ENCODE peak calls at places on chromosomes 12 and 14, in five cellular contexts. One of them, this sample, is unnamed.

GRCh38 chr14:51677276-51677675 is 25.6 kb downstream of the FRMD6 start:
- DNase-seq in heart left ventricle: no peak
- DNase-seq in CD8-positive, alpha-beta T cell: no peak
- DNase-seq in left ventricle myocardium inferior: no peak
- DNase-seq in small intestine: no peak
- DNase-seq in this sample: peak; percentile 12

GRCh38 chr14:22088614-22089359 is 415.2 kb upstream of the OR4E1 start:
- DNase-seq in heart left ventricle: no peak
- DNase-seq in CD8-positive, alpha-beta T cell: no peak
- DNase-seq in left ventricle myocardium inferior: no peak
- DNase-seq in small intestine: no peak
- DNase-seq in this sample: no peak

GRCh38 chr12:21940972-21941521 is at the start of gene ABCC9:
- DNase-seq in heart left ventricle: peak; percentile 74
- DNase-seq in CD8-positive, alpha-beta T cell: no peak
- DNase-seq in left ventricle myocardium inferior: peak; percentile 68
- DNase-seq in small intestine: no peak
- DNase-seq in this sample: peak; percentile 86

GRCh38 chr12:102954143-102954542 is 3.3 kb upstream of the ASCL1 start:
- DNase-seq in heart left ventricle: no peak
- DNase-seq in CD8-positive, alpha-beta T cell: no peak
- DNase-seq in left ventricle myocardium inferior: no peak
- DNase-seq in small intestine: no peak
- DNase-seq in this sample: no peak

GRCh38 chr14:58702466-58703148 is 64.8 kb downstream of the DACT1 start:
- DNase-seq in heart left ventricle: no peak
- DNase-seq in CD8-positive, alpha-beta T cell: no peak
- DNase-seq in left ventricle myocardium inferior: no peak
- DNase-seq in small intestine: no peak
- DNase-seq in this sample: no peak

GRCh38 chr14:105117257-105117646 is 51.3 kb downstream of the JAG2 start:
- DNase-seq in heart left ventricle: peak; percentile 2
- DNase-seq in CD8-positive, alpha-beta T cell: no peak
- DNase-seq in left ventricle myocardium inferior: no peak
- DNase-seq in small intestine: no peak
- DNase-seq in this sample: no peak

GRCh38 chr12:48197549-48197966 is 5.5 kb downstream of the OR10AD1 start:
- DNase-seq in heart left ventricle: no peak
- DNase-seq in CD8-positive, alpha-beta T cell: no peak
- DNase-seq in left ventricle myocardium inferior: no peak
- DNase-seq in small intestine: peak; percentile 56
- DNase-seq in this sample: no peak

GRCh38 chr12:9960613-9961012 is 10.6 kb upstream of the CLEC12A start:
- DNase-seq in heart left ventricle: no peak
- DNase-seq in CD8-positive, alpha-beta T cell: no peak
- DNase-seq in left ventricle myocardium inferior: no peak
- DNase-seq in small intestine: no peak
- DNase-seq in this sample: no peak

DNA sequence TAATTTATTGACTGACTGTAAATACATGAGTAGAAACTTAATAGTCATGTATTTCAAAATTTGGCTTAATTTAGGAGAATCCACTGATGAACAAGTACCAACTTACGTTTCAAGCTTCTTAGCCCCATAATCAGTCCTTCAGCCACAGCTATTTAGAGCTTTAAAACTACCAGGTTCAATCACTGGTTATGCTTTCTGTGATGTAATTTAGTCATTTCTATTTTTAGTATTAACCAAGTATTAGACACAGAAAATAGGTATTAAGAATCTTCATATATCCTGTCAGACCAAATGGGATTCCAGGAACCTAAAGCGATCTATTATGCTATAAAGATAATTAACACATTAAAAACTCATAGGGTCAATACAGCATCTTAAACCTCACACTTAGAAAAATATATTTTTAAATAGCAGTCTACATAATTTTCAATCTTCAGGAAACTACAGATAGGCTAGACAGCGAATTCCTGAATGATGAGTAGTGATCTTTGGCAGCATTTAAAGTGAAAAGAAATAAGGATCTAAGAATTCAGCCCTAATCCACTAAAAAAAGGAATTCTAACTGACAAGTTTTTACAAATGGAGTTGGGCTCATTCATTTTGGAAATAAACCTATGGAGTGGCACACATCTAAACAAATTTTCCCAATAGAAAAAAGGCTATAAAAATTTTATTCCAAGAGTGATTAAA is 51.5 kb downstream of the ZC3H14 start:
- DNase-seq in heart left ventricle: no peak
- DNase-seq in CD8-positive, alpha-beta T cell: no peak
- DNase-seq in left ventricle myocardium inferior: no peak
- DNase-seq in small intestine: no peak
- DNase-seq in this sample: no peak
- H3K27ac ChIP-seq in heart left ventricle: no peak overlapping the region
- H3K27ac ChIP-seq in CD8-positive, alpha-beta T cell: no peak overlapping the region
- H3K27ac ChIP-seq in left ventricle myocardium inferior: peak overlapping the region; percentile 21
- H3K27ac ChIP-seq in small intestine: no peak overlapping the region
- H3K27ac ChIP-seq in this sample: peak overlapping the region; percentile 46

GRCh38 chr14:61747342-61747741 is 14.9 kb upstream of the SNAPC1 start:
- DNase-seq in heart left ventricle: no peak
- DNase-seq in CD8-positive, alpha-beta T cell: no peak
- DNase-seq in left ventricle myocardium inferior: no peak
- DNase-seq in small intestine: no peak
- DNase-seq in this sample: no peak
- H3K4me3 ChIP-seq in heart left ventricle: no peak overlapping the region
- H3K4me3 ChIP-seq in CD8-positive, alpha-beta T cell: no peak overlapping the region
- H3K4me3 ChIP-seq in left ventricle myocardium inferior: peak overlapping the region; percentile 70
- H3K4me3 ChIP-seq in small intestine: no peak overlapping the region
- H3K4me3 ChIP-seq in this sample: no peak overlapping the region

GRCh38 chr12:65535951-65536350 is 257.5 kb downstream of the MSRB3 start:
- DNase-seq in heart left ventricle: no peak
- DNase-seq in CD8-positive, alpha-beta T cell: no peak
- DNase-seq in left ventricle myocardium inferior: no peak
- DNase-seq in small intestine: no peak
- DNase-seq in this sample: no peak
- H3K4me1 ChIP-seq in heart left ventricle: no peaks in the 10 kb centered on the region
- H3K4me1 ChIP-seq in CD8-positive, alpha-beta T cell: no peaks in the 10 kb centered on the region
- H3K4me1 ChIP-seq in left ventricle myocardium inferior: no peaks in the 10 kb centered on the region
- H3K4me1 ChIP-seq in small intestine: peaks cover 2% of the 10 kb centered on the region
- H3K4me1 ChIP-seq in this sample: peaks cover 61% of the 10 kb centered on the region

DNA sequence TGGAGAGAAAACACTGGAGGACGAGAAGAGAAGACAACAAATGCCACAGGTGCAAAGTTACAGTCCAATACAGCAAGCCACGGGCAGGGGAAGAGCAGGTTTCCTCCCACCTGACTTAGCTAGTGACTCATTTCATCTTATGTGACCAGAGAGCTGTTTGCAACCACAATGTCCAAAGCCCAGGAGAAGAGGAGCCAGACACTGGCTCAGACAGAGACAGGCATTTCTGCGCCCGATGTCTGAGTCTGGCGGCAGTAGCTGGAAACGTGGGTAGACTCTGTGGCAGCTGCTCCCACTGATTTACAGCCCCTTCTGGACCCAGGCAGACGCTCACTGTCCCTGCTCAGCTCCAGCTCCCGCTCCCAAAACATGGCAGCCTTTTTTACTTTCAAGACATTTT is 60.0 kb downstream of the CHGA start:
- DNase-seq in heart left ventricle: no peak
- DNase-seq in CD8-positive, alpha-beta T cell: no peak
- DNase-seq in left ventricle myocardium inferior: no peak
- DNase-seq in small intestine: no peak
- DNase-seq in this sample: no peak
- H3K27ac ChIP-seq in heart left ventricle: no peak overlapping the region
- H3K27ac ChIP-seq in CD8-positive, alpha-beta T cell: no peak overlapping the region
- H3K27ac ChIP-seq in left ventricle myocardium inferior: no peak overlapping the region
- H3K27ac ChIP-seq in small intestine: no peak overlapping the region
- H3K27ac ChIP-seq in this sample: peak overlapping the region; percentile 23

GRCh38 chr12:86574143-86574542 is 318.0 kb upstream of the MGAT4C start:
- DNase-seq in heart left ventricle: no peak
- DNase-seq in CD8-positive, alpha-beta T cell: no peak
- DNase-seq in left ventricle myocardium inferior: no peak
- DNase-seq in small intestine: no peak
- DNase-seq in this sample: no peak
- H3K4me3 ChIP-seq in heart left ventricle: no peak overlapping the region
- H3K4me3 ChIP-seq in CD8-positive, alpha-beta T cell: no peak overlapping the region
- H3K4me3 ChIP-seq in left ventricle myocardium inferior: no peak overlapping the region
- H3K4me3 ChIP-seq in small intestine: no peak overlapping the region
- H3K4me3 ChIP-seq in this sample: no peak overlapping the region

DNA sequence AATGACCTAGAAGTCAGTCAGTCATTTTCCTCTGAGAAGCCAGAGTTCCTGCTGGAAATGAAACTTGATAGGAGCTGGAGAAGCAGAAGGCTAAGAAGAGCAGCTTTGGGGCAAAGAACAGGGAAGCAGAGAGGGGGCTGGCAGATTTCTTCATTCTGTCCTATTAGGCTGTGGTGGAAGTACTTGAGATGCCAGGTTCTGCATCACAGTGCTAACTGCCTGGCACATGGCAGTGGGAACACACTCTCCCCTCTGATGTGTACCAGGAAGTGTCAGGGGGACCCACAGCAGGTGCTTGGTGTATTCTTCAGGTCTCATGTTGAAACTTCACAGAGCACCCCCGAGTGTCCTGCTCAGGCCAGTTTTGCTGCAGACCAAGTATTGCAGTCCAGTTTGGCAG is 61.0 kb downstream of the SUSD6 start:
- DNase-seq in heart left ventricle: no peak
- DNase-seq in CD8-positive, alpha-beta T cell: no peak
- DNase-seq in left ventricle myocardium inferior: no peak
- DNase-seq in small intestine: no peak
- DNase-seq in this sample: no peak
- H3K4me1 ChIP-seq in heart left ventricle: peaks cover 81% of the 10 kb centered on the region
- H3K4me1 ChIP-seq in CD8-positive, alpha-beta T cell: peaks cover 71% of the 10 kb centered on the region
- H3K4me1 ChIP-seq in left ventricle myocardium inferior: peaks cover 96% of the 10 kb centered on the region
- H3K4me1 ChIP-seq in small intestine: peaks cover 17% of the 10 kb centered on the region
- H3K4me1 ChIP-seq in this sample: no peaks in the 10 kb centered on the region

GRCh38 chr14:56814468-56815074 is 4.3 kb upstream of the OTX2 start:
- DNase-seq in heart left ventricle: no peak
- DNase-seq in CD8-positive, alpha-beta T cell: no peak
- DNase-seq in left ventricle myocardium inferior: no peak
- DNase-seq in small intestine: no peak
- DNase-seq in this sample: no peak

GRCh38 chr14:56815301-56815700 is 5.0 kb upstream of the OTX2 start:
- DNase-seq in heart left ventricle: no peak
- DNase-seq in CD8-positive, alpha-beta T cell: no peak
- DNase-seq in left ventricle myocardium inferior: no peak
- DNase-seq in small intestine: no peak
- DNase-seq in this sample: no peak

GRCh38 chr14:56813143-56813551 is 2.9 kb upstream of the OTX2 start:
- DNase-seq in heart left ventricle: no peak
- DNase-seq in CD8-positive, alpha-beta T cell: no peak
- DNase-seq in left ventricle myocardium inferior: no peak
- DNase-seq in small intestine: no peak
- DNase-seq in this sample: no peak

GRCh38 chr14:56817396-56817921 is 7.2 kb upstream of the OTX2 start:
- DNase-seq in heart left ventricle: no peak
- DNase-seq in CD8-positive, alpha-beta T cell: no peak
- DNase-seq in left ventricle myocardium inferior: no peak
- DNase-seq in small intestine: no peak
- DNase-seq in this sample: no peak

DNA sequence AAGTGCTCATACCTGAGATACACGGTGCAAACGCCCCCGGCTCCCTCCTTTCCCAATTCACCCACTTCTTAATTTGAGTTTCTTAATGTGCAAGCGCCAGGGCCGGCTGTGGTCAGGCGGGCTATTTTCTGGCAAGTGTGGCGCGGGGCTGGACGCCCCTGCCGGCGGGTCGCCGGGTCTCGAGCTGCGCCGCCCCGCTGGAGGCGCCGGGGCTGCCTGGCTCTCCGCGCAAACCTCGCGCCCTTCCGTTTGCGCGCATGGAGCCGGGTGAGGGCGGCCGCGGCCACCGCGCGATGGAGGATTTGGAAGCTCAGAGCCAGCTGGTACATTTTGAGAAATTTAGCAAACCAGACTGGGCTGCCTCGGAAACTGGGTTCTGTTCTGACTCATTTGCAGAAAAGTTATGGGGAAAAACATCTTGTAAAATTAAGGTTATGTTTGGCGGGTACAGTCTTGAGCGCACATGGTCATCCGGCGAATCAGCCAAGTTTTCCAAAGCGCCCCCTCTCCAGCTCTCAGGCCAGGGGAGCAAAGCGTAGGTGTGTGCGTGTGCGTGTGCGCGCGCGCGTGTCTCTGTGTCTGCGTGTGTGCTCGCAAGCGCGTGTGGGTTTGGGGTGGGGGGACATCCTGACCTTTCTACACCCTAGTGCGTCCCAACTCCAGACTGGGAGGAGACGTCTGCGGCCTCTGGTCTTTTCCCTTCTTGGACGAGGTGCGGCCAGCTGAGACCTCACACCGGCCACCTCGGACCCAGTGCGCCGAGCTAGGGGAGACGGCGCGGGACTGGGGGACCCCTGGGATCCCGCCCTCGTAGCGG is 6.5 kb upstream of the OTX2 start:
- DNase-seq in heart left ventricle: no peak
- DNase-seq in CD8-positive, alpha-beta T cell: no peak
- DNase-seq in left ventricle myocardium inferior: no peak
- DNase-seq in small intestine: no peak
- DNase-seq in this sample: no peak
- H3K27ac ChIP-seq in heart left ventricle: no peak overlapping the region
- H3K27ac ChIP-seq in CD8-positive, alpha-beta T cell: no peak overlapping the region
- H3K27ac ChIP-seq in left ventricle myocardium inferior: no peak overlapping the region
- H3K27ac ChIP-seq in small intestine: no peak overlapping the region
- H3K27ac ChIP-seq in this sample: no peak overlapping the region

GRCh38 chr12:6831021-6831420 is 2.8 kb downstream of the P3H3 start:
- DNase-seq in heart left ventricle: no peak
- DNase-seq in CD8-positive, alpha-beta T cell: no peak
- DNase-seq in left ventricle myocardium inferior: no peak
- DNase-seq in small intestine: no peak
- DNase-seq in this sample: no peak

GRCh38 chr12:6832125-6832524 is 3.9 kb downstream of the P3H3 start:
- DNase-seq in heart left ventricle: no peak
- DNase-seq in CD8-positive, alpha-beta T cell: no peak
- DNase-seq in left ventricle myocardium inferior: no peak
- DNase-seq in small intestine: no peak
- DNase-seq in this sample: no peak

GRCh38 chr12:6830286-6830892 is 2.2 kb downstream of the P3H3 start:
- DNase-seq in heart left ventricle: no peak
- DNase-seq in CD8-positive, alpha-beta T cell: no peak
- DNase-seq in left ventricle myocardium inferior: no peak
- DNase-seq in small intestine: no peak
- DNase-seq in this sample: no peak

GRCh38 chr12:6833189-6833890 is 5.1 kb downstream of the P3H3 start:
- DNase-seq in heart left ventricle: no peak
- DNase-seq in CD8-positive, alpha-beta T cell: no peak
- DNase-seq in left ventricle myocardium inferior: no peak
- DNase-seq in small intestine: no peak
- DNase-seq in this sample: no peak

GRCh38 chr12:6831450-6831995 is 3.3 kb downstream of the P3H3 start:
- DNase-seq in heart left ventricle: no peak
- DNase-seq in CD8-positive, alpha-beta T cell: no peak
- DNase-seq in left ventricle myocardium inferior: no peak
- DNase-seq in small intestine: no peak
- DNase-seq in this sample: no peak
- H3K4me3 ChIP-seq in heart left ventricle: no peak overlapping the region
- H3K4me3 ChIP-seq in CD8-positive, alpha-beta T cell: no peak overlapping the region
- H3K4me3 ChIP-seq in left ventricle myocardium inferior: no peak overlapping the region
- H3K4me3 ChIP-seq in small intestine: no peak overlapping the region
- H3K4me3 ChIP-seq in this sample: no peak overlapping the region

This sample was measured in SJCRH30.